ENCODE peak calls at places on chromosomes 3 and 15, in five cellular contexts. C is GM12878, H is GM12892, J is HepG2, G is K562. O is an unnamed sample.

GRCh38 chr15:86829251-86829650 is 749.6 kb downstream of the AGBL1 start:
- DNase-seq in C (no peak), H (no peak), J (no peak), G (no peak), O (no peak)

GRCh38 chr15:49558924-49559323 is 61.7 kb downstream of the FAM227B start:
- DNase-seq in C (no peak), H (no peak), J (no peak), G (no peak), O (no peak)

GRCh38 chr3:188097786-188098185 is 56.2 kb upstream of the LPP start:
- DNase-seq in C (no peak), H (no peak), J (no peak), G (no peak), O (no peak)

GRCh38 chr3:140128217-140129137 is 193.5 kb downstream of the CLSTN2 start:
- DNase-seq in C (no peak), H (peak; percentile 16), J (peak; percentile 25), G (peak; percentile 52), O (peak; percentile 21)

GRCh38 chr15:50126072-50126471 is 7.0 kb upstream of the ATP8B4 start:
- DNase-seq in C (no peak), H (no peak), J (no peak), G (no peak), O (no peak)

GRCh38 chr15:101425787-101426365 is 63.6 kb downstream of the PCSK6 start:
- DNase-seq in C (no peak), H (no peak), J (no peak), G (no peak), O (no peak)

GRCh38 chr3:143601738-143602480 is 246.4 kb downstream of the SLC9A9 start:
- DNase-seq in C (no peak), H (no peak), J (no peak), G (peak; percentile 19), O (no peak)

GRCh38 chr3:67382551-67382950 is 271.9 kb downstream of the SUCLG2 start:
- DNase-seq in C (no peak), H (no peak), J (no peak), G (no peak), O (no peak)

GRCh38 chr3:16943857-16944256 is 59.1 kb downstream of the PLCL2 start:
- DNase-seq in C (no peak), H (no peak), J (no peak), G (no peak), O (no peak)

GRCh38 chr15:25173241-25174028 is 218.6 kb downstream of the SNRPN start:
- DNase-seq in C (no peak), H (no peak), J (no peak), G (no peak), O (no peak)

GRCh38 chr3:82080261-82080660 is 318.8 kb upstream of the GBE1 start:
- DNase-seq in C (no peak), H (no peak), J (no peak), G (no peak), O (no peak)

GRCh38 chr3:46417120-46417510 is 10.1 kb downstream of the CCRL2 start:
- DNase-seq in C (no peak), H (no peak), J (no peak), G (no peak), O (no peak)

GRCh38 chr15:58015565-58015964 is 49.9 kb downstream of the ALDH1A2 start:
- DNase-seq in C (no peak), H (no peak), J (no peak), G (no peak), O (no peak)

GRCh38 chr15:26158176-26158575 is 295.0 kb upstream of the ATP10A start:
- DNase-seq in C (no peak), H (no peak), J (no peak), G (no peak), O (no peak)

GRCh38 chr3:101809178-101810022 is 30.4 kb downstream of the NXPE3 start:
- DNase-seq in C (no peak), H (no peak), J (peak; percentile 29), G (peak; percentile 44), O (no peak)

GRCh38 chr3:67093315-67093714 is 95.2 kb downstream of the KBTBD8 start:
- DNase-seq in C (no peak), H (no peak), J (no peak), G (no peak), O (no peak)

GRCh38 chr15:74725845-74726773 is 781 bp upstream of the CYP1A1 start:
- DNase-seq in C (no peak), H (peak; percentile 65), J (peak; percentile 46), G (no peak), O (peak; percentile 66)

GRCh38 chr3:185584681-185585080 is 1.4 kb upstream of the SENP2 start:
- DNase-seq in C (no peak), H (no peak), J (no peak), G (no peak), O (no peak)

GRCh38 chr15:69903476-69904295 is 194.0 kb downstream of the TLE3 start:
- DNase-seq in C (no peak), H (no peak), J (no peak), G (no peak), O (no peak)

GRCh38 chr15:100383302-100384107 is 41.7 kb upstream of the ADAMTS17 start:
- DNase-seq in C (no peak), H (peak; percentile 13), J (peak; percentile 41), G (peak; percentile 4), O (no peak)
- TF ChIP-seq TAF1 in C (no peak), H (no peak), J (no peak), G (no peak), O (no peak)

GRCh38 chr3:63911395-63911900 is 735 bp downstream of the SCAANT1 start:
- DNase-seq in C (no peak), H (no peak), J (no peak), G (peak; percentile 17), O (peak; percentile 25)

GRCh38 chr3:63912768-63913588 is 795 bp upstream of the SCAANT1 start:
- DNase-seq in C (no peak), H (no peak), J (peak; percentile 21), G (peak; percentile 36), O (no peak)

GRCh38 chr3:63910873-63911272 is 1.3 kb downstream of the SCAANT1 start:
- DNase-seq in C (no peak), H (no peak), J (peak; percentile 12), G (no peak), O (no peak)

GRCh38 chr3:63914312-63914711 is 2.1 kb upstream of the SCAANT1 start:
- DNase-seq in C (no peak), H (no peak), J (no peak), G (no peak), O (no peak)

DNA sequence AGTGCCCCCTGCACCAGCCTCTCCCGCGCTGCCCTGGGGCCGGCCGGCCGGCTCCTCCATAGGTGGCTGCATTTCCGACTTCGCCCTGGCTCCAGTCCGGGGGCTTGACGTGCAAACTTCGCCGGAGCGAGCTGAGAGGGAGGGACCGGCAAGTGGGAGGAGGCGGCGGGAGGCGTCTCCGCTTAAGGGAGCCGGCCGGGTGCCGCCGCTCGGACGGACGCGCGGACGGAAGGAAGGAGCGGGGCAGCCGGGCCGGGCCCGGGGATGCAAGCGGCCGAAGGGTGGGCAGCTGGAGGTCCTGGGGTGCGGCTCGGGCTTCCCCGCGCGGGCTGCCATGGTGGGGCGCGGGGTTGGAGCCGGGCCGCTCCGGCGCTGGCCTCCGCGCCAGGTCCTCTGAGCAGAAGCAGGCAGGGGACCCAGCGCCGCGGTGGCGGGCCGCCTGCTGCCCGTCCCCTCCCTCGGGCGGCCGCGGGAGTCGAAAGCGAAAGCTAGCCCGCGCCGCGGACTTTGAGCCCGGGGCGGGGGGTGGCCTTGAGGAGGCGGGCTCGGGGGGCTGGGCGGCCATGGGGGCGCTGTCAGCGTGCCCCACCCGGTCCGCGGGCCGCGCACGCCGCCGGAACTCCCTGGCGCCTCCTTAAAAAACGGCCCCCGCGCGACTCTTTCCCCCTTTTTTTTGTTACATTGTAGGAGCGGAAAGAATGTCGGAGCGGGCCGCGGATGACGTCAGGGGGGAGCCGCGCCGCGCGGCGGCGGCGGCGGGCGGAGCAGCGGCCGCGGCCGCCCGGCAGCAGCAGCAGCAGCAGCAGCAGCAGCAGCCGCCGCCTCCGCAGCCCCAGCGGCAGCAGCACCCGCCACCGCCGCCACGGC is at the start of gene SCAANT1:
- DNase-seq in C (no peak), H (peak; percentile 73), J (peak; percentile 81), G (peak; percentile 80), O (peak; percentile 70)
- TF ChIP-seq POLR2A in C (peak; percentile 84), H (peak; percentile 72), J (peak; percentile 61), G (peak; percentile 67), O (no peak)

DNA sequence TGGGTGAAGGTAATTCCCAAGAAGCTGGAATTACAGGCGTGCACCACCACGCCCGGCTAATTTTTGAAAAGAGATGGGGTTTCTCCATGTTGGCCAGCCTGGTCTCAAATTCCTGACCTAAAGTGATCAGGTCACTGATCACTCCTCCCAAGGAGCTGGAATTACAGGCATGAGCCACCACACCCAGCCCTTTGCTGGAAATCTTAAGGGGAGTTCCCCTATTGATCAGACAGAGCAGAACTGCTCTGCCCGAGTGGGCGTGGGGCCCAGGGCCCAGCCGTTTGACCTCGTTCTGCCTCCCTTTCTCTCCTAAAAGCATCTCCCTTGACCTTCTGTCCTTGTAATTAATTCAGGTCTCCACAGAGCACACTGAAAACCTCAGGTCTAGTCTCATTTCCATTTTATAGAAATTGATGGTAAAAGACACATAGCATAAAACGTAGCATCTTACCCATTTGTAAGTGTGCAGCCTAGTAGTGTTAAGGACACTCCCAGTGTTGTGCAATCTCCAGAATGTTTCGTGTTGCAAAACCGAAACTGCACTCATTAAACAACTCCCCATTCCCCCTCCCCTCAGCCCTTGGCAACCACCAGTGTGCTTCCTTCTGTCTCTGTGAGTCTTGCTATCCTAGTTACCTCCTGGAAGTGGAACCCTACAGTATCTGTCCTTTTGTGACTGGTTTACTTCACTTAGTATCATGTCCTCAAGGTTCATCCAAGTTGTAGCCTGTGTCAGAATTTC is 89.3 kb downstream of the SLCO3A1 start:
- DNase-seq in C (no peak), H (no peak), J (peak; percentile 27), G (no peak), O (no peak)
- TF ChIP-seq POLR2AphosphoS5 in C (no peak), H (no peak), J (no peak), G (no peak), O (no peak)

DNA sequence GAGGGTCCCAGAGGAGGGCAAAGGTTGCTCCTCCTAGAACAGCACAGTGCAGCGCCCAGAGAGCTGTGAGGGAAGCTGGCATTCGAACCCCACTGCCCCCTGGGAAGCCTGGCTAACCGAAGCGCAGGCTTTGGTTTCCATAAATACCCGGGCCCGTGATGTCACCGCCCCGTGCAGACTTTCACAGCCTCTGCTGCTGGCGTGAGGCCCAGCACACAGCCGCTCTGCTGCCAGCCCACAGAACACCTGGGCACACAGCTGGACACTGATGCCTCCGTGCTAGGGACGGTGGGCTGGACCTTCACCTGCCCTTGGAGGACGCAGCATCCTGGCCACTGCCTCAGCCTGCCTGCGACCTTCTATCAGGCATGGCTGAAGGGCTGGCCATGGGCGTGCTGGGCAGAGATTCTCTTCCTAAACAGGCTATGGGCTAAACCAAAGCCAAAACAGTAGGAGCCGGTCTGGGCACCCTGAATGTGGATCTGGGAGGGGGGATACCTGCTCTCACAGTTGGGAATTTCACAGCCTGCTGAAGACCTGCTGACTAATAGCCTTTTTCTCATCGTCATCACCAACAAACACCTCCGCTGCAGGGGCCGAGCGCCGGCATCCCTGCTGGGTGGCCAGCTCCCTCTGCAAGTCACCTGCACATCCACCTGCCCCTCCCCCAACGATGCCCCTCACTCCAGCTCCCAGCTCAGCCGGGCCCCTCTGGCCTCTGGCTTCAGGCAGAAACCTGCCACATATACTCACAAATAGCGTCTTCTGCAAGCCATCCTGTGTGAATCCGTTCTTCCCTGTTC is 789 bp downstream of the IQSEC1 start:
- DNase-seq in C (peak; percentile 36), H (no peak), J (no peak), G (no peak), O (no peak)
- TF ChIP-seq TAF1 in C (no peak), H (no peak), J (no peak), G (no peak), O (no peak)

GRCh38 chr3:49500408-49501257 is 30.6 kb downstream of the DAG1 start:
- DNase-seq in C (no peak), H (no peak), J (peak; percentile 89), G (peak; percentile 80), O (no peak)
- TF ChIP-seq POLR2A in C (no peak), H (no peak), J (peak; percentile 52), G (no peak), O (no peak)